ENCODE peak calls at places on chromosomes 4 and X, in four cellular contexts. O is kidney epithelial cell, C is fibroblast of the aortic adventitia, H is lower leg skin. L is an unnamed sample.

GRCh38 chr4:81260443-81261102 is 45.6 kb upstream of the PRKG2 start:
- DNase-seq in H (no peak), O (no peak), C (peak; percentile 8), L (no peak)

GRCh38 chr4:52069566-52069965 is 18.5 kb downstream of the SPATA18 start:
- DNase-seq in H (no peak), C (no peak), O (no peak), L (no peak)

GRCh38 chrX:148871422-148872152 is 371.2 kb downstream of the AFF2 start:
- DNase-seq in C (peak; percentile 83), O (peak; percentile 23), H (no peak), L (peak; percentile 73)

GRCh38 chr4:99655315-99656081 is 2.1 kb downstream of the C4orf54 start:
- DNase-seq in O (peak; percentile 39), C (peak; percentile 60), H (no peak), L (no peak)

GRCh38 chrX:131791608-131792355 is 231.3 kb upstream of the STK26 start:
- DNase-seq in O (no peak), C (peak; percentile 22), H (no peak), L (no peak)

GRCh38 chr4:48254381-48255072 is 15.1 kb downstream of the TEC start:
- DNase-seq in C (peak; percentile 98), O (no peak), H (no peak), L (peak; percentile 19)

GRCh38 chr4:173237152-173237551 is 68.5 kb downstream of the GALNT7 start:
- DNase-seq in C (no peak), H (no peak), O (no peak), L (no peak)

GRCh38 chr4:7473096-7473495 is 38.4 kb upstream of the PSAPL1 start:
- DNase-seq in O (no peak), H (no peak), C (no peak), L (no peak)

GRCh38 chr4:160129439-160129838 is 1026.6 kb downstream of the RAPGEF2 start:
- DNase-seq in C (no peak), H (no peak), O (peak; percentile 96), L (no peak)

DNA sequence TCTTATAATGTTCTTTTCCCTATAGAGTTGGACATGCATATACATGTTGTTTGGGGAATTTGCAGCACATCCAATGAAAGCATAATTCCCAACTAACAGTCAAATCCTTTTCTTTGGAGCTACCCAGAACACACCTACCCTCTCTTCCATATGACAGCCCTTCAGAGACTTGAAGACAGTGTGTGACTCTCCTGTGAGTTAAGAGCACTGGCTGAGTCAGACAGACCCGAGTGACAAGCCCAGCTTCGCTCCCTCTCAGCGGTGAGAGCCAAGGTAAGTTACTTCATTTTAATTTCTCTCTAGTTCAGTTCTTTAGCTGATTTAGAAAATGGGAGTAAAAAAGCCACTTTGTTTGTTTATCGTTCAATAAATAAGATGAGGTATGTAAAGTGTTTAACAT is 86.3 kb downstream of the RTL9 start:
- DNase-seq in O (no peak), H (peak; percentile 0), C (no peak), L (no peak)
- TF ChIP-seq CTCF in O (no peak), H (no peak), C (no peak), L (no peak)

GRCh38 chrX:124238268-124238667 is 94.2 kb upstream of the TEX13D start:
- DNase-seq in H (no peak), C (no peak), O (no peak), L (no peak)
- H3K4me3 ChIP-seq in H (no peak overlapping the region), C (no peak overlapping the region), O (no peak overlapping the region), L (no peak overlapping the region)

GRCh38 chr4:30258949-30259348 is 461.2 kb upstream of the PCDH7 start:
- DNase-seq in O (no peak), H (no peak), C (no peak), L (no peak)

DNA sequence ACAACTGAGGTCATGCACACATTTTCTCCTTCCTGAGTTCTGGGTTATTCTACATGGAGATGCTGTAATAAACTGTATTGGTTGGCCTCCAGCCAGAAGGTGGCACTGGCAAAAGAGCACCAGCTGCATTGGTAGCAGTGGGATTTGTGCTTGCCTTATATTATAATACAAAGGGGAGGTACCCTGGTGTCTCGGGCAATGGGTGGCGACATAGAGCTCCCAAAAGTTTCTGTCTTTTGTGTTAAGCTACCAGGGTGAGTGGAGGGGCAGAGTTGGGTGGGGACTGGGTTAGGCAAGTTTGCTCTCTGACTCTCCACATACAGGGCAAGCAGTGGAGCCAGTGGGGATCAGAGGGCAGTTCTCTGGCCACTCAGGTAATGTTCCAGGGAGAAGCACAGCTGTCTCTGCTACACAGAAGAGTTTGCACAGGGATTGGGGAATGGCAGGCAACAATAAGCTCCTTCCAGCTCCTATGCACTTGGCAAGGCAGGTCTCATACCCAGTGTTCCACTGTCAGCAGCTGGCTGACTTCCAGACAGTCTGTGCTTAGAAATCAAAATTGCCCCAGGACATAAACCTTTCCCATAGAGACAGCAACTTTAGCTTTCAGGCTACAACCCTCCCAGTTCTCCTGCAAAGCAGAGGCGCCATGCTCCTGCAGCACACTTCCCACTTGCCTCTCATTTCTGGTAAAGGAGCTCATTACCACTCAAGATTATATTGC is 463.9 kb upstream of the PCDH7 start:
- DNase-seq in C (no peak), H (no peak), O (no peak), L (no peak)
- TF ChIP-seq CTCF in C (no peak), H (no peak), O (no peak), L (no peak)

DNA sequence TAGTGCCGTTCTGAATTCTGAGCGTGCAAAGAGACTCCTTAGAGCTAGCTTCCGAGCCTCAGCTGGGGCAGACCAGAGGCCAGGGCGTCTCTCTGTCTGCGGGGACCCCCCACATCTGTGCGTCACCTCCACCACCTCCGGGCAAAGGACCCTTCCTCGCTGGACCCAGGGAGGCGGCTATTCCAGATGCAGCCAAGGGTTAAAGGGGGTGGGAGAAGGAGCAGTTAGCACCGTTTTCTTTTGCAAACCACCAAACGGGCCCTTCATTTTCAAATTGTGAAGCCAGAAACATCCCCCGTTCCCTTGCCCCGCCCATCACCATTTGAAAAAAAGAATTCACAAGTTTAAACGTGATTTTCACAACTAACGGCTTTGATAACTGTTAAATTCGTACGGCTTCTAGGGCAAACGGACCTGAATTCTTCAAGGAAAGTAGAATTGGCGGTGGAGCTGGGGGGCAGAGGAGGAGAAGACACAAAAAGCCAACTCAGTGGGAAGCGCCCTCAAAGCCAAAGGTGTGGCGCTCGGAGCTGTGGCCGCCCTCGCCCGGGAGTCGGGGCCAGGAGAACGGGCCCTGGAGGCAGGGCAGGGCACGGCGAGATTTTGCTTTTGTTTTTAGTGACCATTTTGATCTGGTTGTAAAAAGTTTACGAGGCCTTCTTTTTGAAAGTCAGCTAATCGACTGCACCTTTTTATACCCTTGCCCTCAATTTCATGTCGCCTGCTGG is 3.3 kb upstream of the PDGFRA start:
- DNase-seq in C (peak; percentile 59), H (peak; percentile 88), O (no peak), L (no peak)
- H3K4me3 ChIP-seq in C (peak overlapping the region; percentile 96), H (no peak overlapping the region), O (peak overlapping the region; percentile 12), L (peak overlapping the region; percentile 93)

DNA sequence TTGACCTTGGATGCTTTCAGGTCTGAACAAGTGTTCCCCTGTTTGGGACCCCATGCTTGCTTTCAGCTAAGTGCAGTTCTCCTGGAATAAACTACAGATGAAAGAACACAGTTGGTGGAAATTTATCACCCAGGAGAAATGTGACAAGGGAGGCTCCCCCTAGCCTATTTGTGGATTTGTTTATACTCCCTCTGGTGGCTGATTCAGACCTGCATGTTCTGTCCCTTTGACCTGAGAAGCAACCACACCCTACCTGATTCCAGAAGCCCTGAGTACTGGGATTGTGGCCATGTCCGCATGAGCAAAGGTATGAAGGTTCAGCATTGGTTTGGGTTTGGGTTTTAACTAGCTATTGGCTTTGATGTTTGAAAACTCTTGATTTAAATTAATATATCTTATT is 440.9 kb downstream of the MID1IP1 start:
- DNase-seq in O (no peak), C (peak; percentile 7), H (no peak), L (no peak)
- TF ChIP-seq CTCF in O (peak; percentile 44), C (peak; percentile 28), H (no peak), L (no peak)